ENCODE peak calls at places on chromosomes 12 and 14, in eight cellular contexts. H is T-helper 9 cell, S is Caco-2, U is HS-5, J is activated gamma-delta T cell treated with Interleukin-2 at 50 U/mL for 16 hours, N is cortex of kidney, V is mesenchymal stem cell, X is progenitor cell of endocrine pancreas. Z is an unnamed sample.
A peak's percentile ranks its signal among the peaks of the same experiment; 100 is the strongest.

GRCh38 chr14:64465208-64465821 is at the start of gene AKAP5:
- DNase-seq in U (no peak), H (peak; percentile 57), V (peak; percentile 32), J (peak; percentile 51), X (peak; percentile 81), N (no peak), S (peak; percentile 83), Z (peak; percentile 53)

GRCh38 chr14:91873476-91874265 is 6.3 kb upstream of the TC2N start:
- DNase-seq in J (peak; percentile 81), H (peak; percentile 69), V (no peak), N (no peak), X (no peak), U (no peak), S (no peak), Z (no peak)

GRCh38 chr12:113762155-113762848 is 203.8 kb downstream of the RBM19 start:
- DNase-seq in N (no peak), S (no peak), X (no peak), V (no peak), U (no peak), H (no peak), J (no peak), Z (no peak)

GRCh38 chr14:63614964-63615363 is 26.7 kb downstream of the WDR89 start:
- DNase-seq in H (no peak), V (peak; percentile 35), U (peak; percentile 47), N (no peak), S (no peak), J (no peak), X (no peak), Z (peak; percentile 91)

GRCh38 chr12:55816876-55817351 is 610 bp downstream of the SARNP start:
- DNase-seq in V (no peak), H (no peak), X (no peak), U (no peak), N (no peak), S (no peak), J (no peak), Z (peak; percentile 65)

GRCh38 chr12:107393043-107393725 is 292.4 kb upstream of the PWP1 start:
- DNase-seq in U (no peak), X (no peak), N (no peak), S (no peak), J (no peak), V (no peak), H (no peak), Z (peak; percentile 50)

GRCh38 chr14:40909906-40910305 is 696.8 kb upstream of the LRFN5 start:
- DNase-seq in X (no peak), U (no peak), H (no peak), N (no peak), S (peak; percentile 56), V (no peak), J (no peak), Z (no peak)

GRCh38 chr12:88896958-88897357 is 316.7 kb upstream of the KITLG start:
- DNase-seq in H (no peak), X (no peak), V (peak; percentile 45), U (peak; percentile 87), J (no peak), N (no peak), S (no peak), Z (peak; percentile 90)

GRCh38 chr14:75980856-75981255 is 939 bp downstream of the TGFB3 start:
- DNase-seq in J (no peak), V (no peak), H (no peak), S (no peak), X (no peak), U (no peak), N (no peak), Z (no peak)

GRCh38 chr12:39368891-39369290 is 74.0 kb downstream of the KIF21A start:
- DNase-seq in X (no peak), U (no peak), N (no peak), J (no peak), H (no peak), V (no peak), S (no peak), Z (no peak)

GRCh38 chr14:73027984-73028383 is 1.1 kb upstream of the ZFYVE1 start:
- DNase-seq in N (no peak), S (no peak), X (no peak), V (no peak), J (no peak), H (no peak), U (no peak), Z (no peak)